ENCODE peak calls at places on chromosomes 11 and 22, in nine cellular contexts. One of them, this sample, is unnamed.

GRCh38 chr22:36323182-36323854 is 64.4 kb downstream of the MYH9 start:
- DNase-seq in activated naive CD8-positive, alpha-beta T cell treated with anti-CD3 and anti-CD28 coated beads, Interleukin-2, amount 50 U/mL, for 24 hours: no peak
- DNase-seq in mucosa of gallbladder: peak
- DNase-seq in transverse colon: peak
- DNase-seq in stimulated activated CD8-positive, alpha-beta memory T cell treated with anti-CD3 and anti-CD28 coated beads, Interleukin-7, amount 100 ng/mL, for 24 hours: no peak
- DNase-seq in NCI-H345: no peak
- DNase-seq in PC-9: no peak
- DNase-seq in fibroblast of the aortic adventitia: peak
- DNase-seq in CD4-positive, alpha-beta memory T cell: peak
- DNase-seq in this sample: no peak

GRCh38 chr11:66069715-66070603 is at the start of gene PACS1:
- DNase-seq in activated naive CD8-positive, alpha-beta T cell treated with anti-CD3 and anti-CD28 coated beads, Interleukin-2, amount 50 U/mL, for 24 hours: peak
- DNase-seq in mucosa of gallbladder: peak
- DNase-seq in transverse colon: peak
- DNase-seq in stimulated activated CD8-positive, alpha-beta memory T cell treated with anti-CD3 and anti-CD28 coated beads, Interleukin-7, amount 100 ng/mL, for 24 hours: peak
- DNase-seq in NCI-H345: peak
- DNase-seq in PC-9: no peak
- DNase-seq in fibroblast of the aortic adventitia: peak
- DNase-seq in CD4-positive, alpha-beta memory T cell: peak
- DNase-seq in this sample: no peak

GRCh38 chr22:32794449-32795213 is 6.9 kb upstream of the TIMP3 start:
- DNase-seq in activated naive CD8-positive, alpha-beta T cell treated with anti-CD3 and anti-CD28 coated beads, Interleukin-2, amount 50 U/mL, for 24 hours: no peak
- DNase-seq in mucosa of gallbladder: no peak
- DNase-seq in transverse colon: no peak
- DNase-seq in stimulated activated CD8-positive, alpha-beta memory T cell treated with anti-CD3 and anti-CD28 coated beads, Interleukin-7, amount 100 ng/mL, for 24 hours: no peak
- DNase-seq in NCI-H345: no peak
- DNase-seq in PC-9: no peak
- DNase-seq in fibroblast of the aortic adventitia: peak
- DNase-seq in CD4-positive, alpha-beta memory T cell: no peak
- DNase-seq in this sample: no peak

GRCh38 chr11:11391796-11392195 is 38.7 kb upstream of the CSNK2A3 start:
- DNase-seq in activated naive CD8-positive, alpha-beta T cell treated with anti-CD3 and anti-CD28 coated beads, Interleukin-2, amount 50 U/mL, for 24 hours: no peak
- DNase-seq in mucosa of gallbladder: peak
- DNase-seq in transverse colon: peak
- DNase-seq in stimulated activated CD8-positive, alpha-beta memory T cell treated with anti-CD3 and anti-CD28 coated beads, Interleukin-7, amount 100 ng/mL, for 24 hours: no peak
- DNase-seq in NCI-H345: no peak
- DNase-seq in PC-9: no peak
- DNase-seq in fibroblast of the aortic adventitia: peak
- DNase-seq in CD4-positive, alpha-beta memory T cell: no peak
- DNase-seq in this sample: no peak

GRCh38 chr11:124329787-124330478 is 9.9 kb upstream of the OR8D2 start:
- DNase-seq in activated naive CD8-positive, alpha-beta T cell treated with anti-CD3 and anti-CD28 coated beads, Interleukin-2, amount 50 U/mL, for 24 hours: no peak
- DNase-seq in mucosa of gallbladder: no peak
- DNase-seq in transverse colon: no peak
- DNase-seq in stimulated activated CD8-positive, alpha-beta memory T cell treated with anti-CD3 and anti-CD28 coated beads, Interleukin-7, amount 100 ng/mL, for 24 hours: no peak
- DNase-seq in NCI-H345: no peak
- DNase-seq in PC-9: no peak
- DNase-seq in fibroblast of the aortic adventitia: peak
- DNase-seq in CD4-positive, alpha-beta memory T cell: no peak
- DNase-seq in this sample: no peak

GRCh38 chr22:27100789-27101188 is 443.4 kb downstream of the MIAT start:
- DNase-seq in activated naive CD8-positive, alpha-beta T cell treated with anti-CD3 and anti-CD28 coated beads, Interleukin-2, amount 50 U/mL, for 24 hours: no peak
- DNase-seq in mucosa of gallbladder: peak
- DNase-seq in transverse colon: no peak
- DNase-seq in stimulated activated CD8-positive, alpha-beta memory T cell treated with anti-CD3 and anti-CD28 coated beads, Interleukin-7, amount 100 ng/mL, for 24 hours: no peak
- DNase-seq in NCI-H345: no peak
- DNase-seq in PC-9: peak
- DNase-seq in fibroblast of the aortic adventitia: no peak
- DNase-seq in CD4-positive, alpha-beta memory T cell: no peak
- DNase-seq in this sample: no peak

GRCh38 chr22:42358643-42359558 is 73.3 kb downstream of the NFAM1 start:
- DNase-seq in activated naive CD8-positive, alpha-beta T cell treated with anti-CD3 and anti-CD28 coated beads, Interleukin-2, amount 50 U/mL, for 24 hours: no peak
- DNase-seq in mucosa of gallbladder: no peak
- DNase-seq in transverse colon: no peak
- DNase-seq in stimulated activated CD8-positive, alpha-beta memory T cell treated with anti-CD3 and anti-CD28 coated beads, Interleukin-7, amount 100 ng/mL, for 24 hours: no peak
- DNase-seq in NCI-H345: no peak
- DNase-seq in PC-9: no peak
- DNase-seq in fibroblast of the aortic adventitia: no peak
- DNase-seq in CD4-positive, alpha-beta memory T cell: no peak
- DNase-seq in this sample: no peak

GRCh38 chr22:30943368-30943767 is 25.2 kb downstream of the MORC2 start:
- DNase-seq in activated naive CD8-positive, alpha-beta T cell treated with anti-CD3 and anti-CD28 coated beads, Interleukin-2, amount 50 U/mL, for 24 hours: no peak
- DNase-seq in mucosa of gallbladder: no peak
- DNase-seq in transverse colon: no peak
- DNase-seq in stimulated activated CD8-positive, alpha-beta memory T cell treated with anti-CD3 and anti-CD28 coated beads, Interleukin-7, amount 100 ng/mL, for 24 hours: no peak
- DNase-seq in NCI-H345: no peak
- DNase-seq in PC-9: no peak
- DNase-seq in fibroblast of the aortic adventitia: no peak
- DNase-seq in CD4-positive, alpha-beta memory T cell: peak
- DNase-seq in this sample: no peak

GRCh38 chr11:8654503-8654902 is 28.0 kb downstream of the TRIM66 start:
- DNase-seq in activated naive CD8-positive, alpha-beta T cell treated with anti-CD3 and anti-CD28 coated beads, Interleukin-2, amount 50 U/mL, for 24 hours: no peak
- DNase-seq in mucosa of gallbladder: no peak
- DNase-seq in transverse colon: no peak
- DNase-seq in stimulated activated CD8-positive, alpha-beta memory T cell treated with anti-CD3 and anti-CD28 coated beads, Interleukin-7, amount 100 ng/mL, for 24 hours: no peak
- DNase-seq in NCI-H345: no peak
- DNase-seq in PC-9: no peak
- DNase-seq in fibroblast of the aortic adventitia: peak
- DNase-seq in CD4-positive, alpha-beta memory T cell: no peak
- DNase-seq in this sample: no peak

GRCh38 chr11:34075178-34075820 is 23.8 kb downstream of the CAPRIN1 start:
- DNase-seq in activated naive CD8-positive, alpha-beta T cell treated with anti-CD3 and anti-CD28 coated beads, Interleukin-2, amount 50 U/mL, for 24 hours: no peak
- DNase-seq in mucosa of gallbladder: no peak
- DNase-seq in transverse colon: no peak
- DNase-seq in stimulated activated CD8-positive, alpha-beta memory T cell treated with anti-CD3 and anti-CD28 coated beads, Interleukin-7, amount 100 ng/mL, for 24 hours: no peak
- DNase-seq in NCI-H345: no peak
- DNase-seq in PC-9: peak
- DNase-seq in fibroblast of the aortic adventitia: peak
- DNase-seq in CD4-positive, alpha-beta memory T cell: no peak
- DNase-seq in this sample: no peak

GRCh38 chr11:56783448-56784041 is 35.0 kb upstream of the OR9G4 start:
- DNase-seq in activated naive CD8-positive, alpha-beta T cell treated with anti-CD3 and anti-CD28 coated beads, Interleukin-2, amount 50 U/mL, for 24 hours: no peak
- DNase-seq in mucosa of gallbladder: no peak
- DNase-seq in transverse colon: no peak
- DNase-seq in stimulated activated CD8-positive, alpha-beta memory T cell treated with anti-CD3 and anti-CD28 coated beads, Interleukin-7, amount 100 ng/mL, for 24 hours: no peak
- DNase-seq in NCI-H345: peak
- DNase-seq in PC-9: peak
- DNase-seq in fibroblast of the aortic adventitia: peak
- DNase-seq in CD4-positive, alpha-beta memory T cell: no peak
- DNase-seq in this sample: peak

GRCh38 chr22:17407643-17408042 is 38.4 kb downstream of the CECR2 start:
- DNase-seq in activated naive CD8-positive, alpha-beta T cell treated with anti-CD3 and anti-CD28 coated beads, Interleukin-2, amount 50 U/mL, for 24 hours: no peak
- DNase-seq in mucosa of gallbladder: no peak
- DNase-seq in transverse colon: no peak
- DNase-seq in stimulated activated CD8-positive, alpha-beta memory T cell treated with anti-CD3 and anti-CD28 coated beads, Interleukin-7, amount 100 ng/mL, for 24 hours: no peak
- DNase-seq in NCI-H345: no peak
- DNase-seq in PC-9: no peak
- DNase-seq in fibroblast of the aortic adventitia: no peak
- DNase-seq in CD4-positive, alpha-beta memory T cell: no peak
- DNase-seq in this sample: no peak

GRCh38 chr11:20203836-20204235 is 43.6 kb upstream of the DBX1 start:
- DNase-seq in activated naive CD8-positive, alpha-beta T cell treated with anti-CD3 and anti-CD28 coated beads, Interleukin-2, amount 50 U/mL, for 24 hours: no peak
- DNase-seq in mucosa of gallbladder: no peak
- DNase-seq in transverse colon: no peak
- DNase-seq in stimulated activated CD8-positive, alpha-beta memory T cell treated with anti-CD3 and anti-CD28 coated beads, Interleukin-7, amount 100 ng/mL, for 24 hours: no peak
- DNase-seq in NCI-H345: no peak
- DNase-seq in PC-9: no peak
- DNase-seq in fibroblast of the aortic adventitia: no peak
- DNase-seq in CD4-positive, alpha-beta memory T cell: no peak
- DNase-seq in this sample: no peak

GRCh38 chr11:60872124-60872951 is 5.0 kb downstream of the ZP1 start:
- DNase-seq in activated naive CD8-positive, alpha-beta T cell treated with anti-CD3 and anti-CD28 coated beads, Interleukin-2, amount 50 U/mL, for 24 hours: no peak
- DNase-seq in mucosa of gallbladder: no peak
- DNase-seq in transverse colon: peak
- DNase-seq in stimulated activated CD8-positive, alpha-beta memory T cell treated with anti-CD3 and anti-CD28 coated beads, Interleukin-7, amount 100 ng/mL, for 24 hours: no peak
- DNase-seq in NCI-H345: no peak
- DNase-seq in PC-9: peak
- DNase-seq in fibroblast of the aortic adventitia: peak
- DNase-seq in CD4-positive, alpha-beta memory T cell: no peak
- DNase-seq in this sample: no peak

GRCh38 chr11:65280646-65281045 is 18.9 kb downstream of the POLA2 start:
- DNase-seq in activated naive CD8-positive, alpha-beta T cell treated with anti-CD3 and anti-CD28 coated beads, Interleukin-2, amount 50 U/mL, for 24 hours: no peak
- DNase-seq in mucosa of gallbladder: no peak
- DNase-seq in transverse colon: no peak
- DNase-seq in stimulated activated CD8-positive, alpha-beta memory T cell treated with anti-CD3 and anti-CD28 coated beads, Interleukin-7, amount 100 ng/mL, for 24 hours: no peak
- DNase-seq in NCI-H345: no peak
- DNase-seq in PC-9: no peak
- DNase-seq in fibroblast of the aortic adventitia: no peak
- DNase-seq in CD4-positive, alpha-beta memory T cell: no peak
- DNase-seq in this sample: no peak

GRCh38 chr11:78821371-78822306 is 247.0 kb upstream of the NARS2 start:
- DNase-seq in activated naive CD8-positive, alpha-beta T cell treated with anti-CD3 and anti-CD28 coated beads, Interleukin-2, amount 50 U/mL, for 24 hours: no peak
- DNase-seq in mucosa of gallbladder: no peak
- DNase-seq in transverse colon: no peak
- DNase-seq in stimulated activated CD8-positive, alpha-beta memory T cell treated with anti-CD3 and anti-CD28 coated beads, Interleukin-7, amount 100 ng/mL, for 24 hours: no peak
- DNase-seq in NCI-H345: no peak
- DNase-seq in PC-9: no peak
- DNase-seq in fibroblast of the aortic adventitia: no peak
- DNase-seq in CD4-positive, alpha-beta memory T cell: no peak
- DNase-seq in this sample: no peak

GRCh38 chr11:61528114-61528513 is 19.6 kb downstream of the LRRC10B start:
- DNase-seq in activated naive CD8-positive, alpha-beta T cell treated with anti-CD3 and anti-CD28 coated beads, Interleukin-2, amount 50 U/mL, for 24 hours: no peak
- DNase-seq in mucosa of gallbladder: no peak
- DNase-seq in transverse colon: no peak
- DNase-seq in stimulated activated CD8-positive, alpha-beta memory T cell treated with anti-CD3 and anti-CD28 coated beads, Interleukin-7, amount 100 ng/mL, for 24 hours: no peak
- DNase-seq in NCI-H345: no peak
- DNase-seq in PC-9: no peak
- DNase-seq in fibroblast of the aortic adventitia: no peak
- DNase-seq in CD4-positive, alpha-beta memory T cell: no peak
- DNase-seq in this sample: no peak

GRCh38 chr11:450809-451451 is 851 bp downstream of the PTDSS2 start:
- DNase-seq in activated naive CD8-positive, alpha-beta T cell treated with anti-CD3 and anti-CD28 coated beads, Interleukin-2, amount 50 U/mL, for 24 hours: peak
- DNase-seq in mucosa of gallbladder: peak
- DNase-seq in transverse colon: peak
- DNase-seq in stimulated activated CD8-positive, alpha-beta memory T cell treated with anti-CD3 and anti-CD28 coated beads, Interleukin-7, amount 100 ng/mL, for 24 hours: peak
- DNase-seq in NCI-H345: peak
- DNase-seq in PC-9: peak
- DNase-seq in fibroblast of the aortic adventitia: peak
- DNase-seq in CD4-positive, alpha-beta memory T cell: peak
- DNase-seq in this sample: peak

GRCh38 chr11:19664896-19665548 is 47.6 kb upstream of the NAV2 start:
- DNase-seq in activated naive CD8-positive, alpha-beta T cell treated with anti-CD3 and anti-CD28 coated beads, Interleukin-2, amount 50 U/mL, for 24 hours: no peak
- DNase-seq in mucosa of gallbladder: no peak
- DNase-seq in transverse colon: no peak
- DNase-seq in stimulated activated CD8-positive, alpha-beta memory T cell treated with anti-CD3 and anti-CD28 coated beads, Interleukin-7, amount 100 ng/mL, for 24 hours: no peak
- DNase-seq in NCI-H345: no peak
- DNase-seq in PC-9: no peak
- DNase-seq in fibroblast of the aortic adventitia: peak
- DNase-seq in CD4-positive, alpha-beta memory T cell: no peak
- DNase-seq in this sample: no peak

GRCh38 chr11:64727131-64727530 is 4.1 kb upstream of the NRXN2 start:
- DNase-seq in activated naive CD8-positive, alpha-beta T cell treated with anti-CD3 and anti-CD28 coated beads, Interleukin-2, amount 50 U/mL, for 24 hours: no peak
- DNase-seq in mucosa of gallbladder: no peak
- DNase-seq in transverse colon: no peak
- DNase-seq in stimulated activated CD8-positive, alpha-beta memory T cell treated with anti-CD3 and anti-CD28 coated beads, Interleukin-7, amount 100 ng/mL, for 24 hours: no peak
- DNase-seq in NCI-H345: no peak
- DNase-seq in PC-9: no peak
- DNase-seq in fibroblast of the aortic adventitia: no peak
- DNase-seq in CD4-positive, alpha-beta memory T cell: no peak
- DNase-seq in this sample: no peak

This sample was measured in NCI-H748 treated with DMSO at 0.1 percent for 48 hours.